ENCODE peak calls at places on chromosome 1, in ten cellular contexts. One of them, this sample, is unnamed.

GRCh38 chr1:78758493-78758892 is 108.9 kb downstream of the IFI44 start:
- DNase-seq in H1: no peak
- DNase-seq in prostate gland: no peak
- DNase-seq in body of pancreas: no peak
- DNase-seq in HCT116: no peak
- DNase-seq in esophagus squamous epithelium: no peak
- DNase-seq in tibial nerve: no peak
- DNase-seq in GM12878: no peak
- DNase-seq in Peyer's patch: no peak
- DNase-seq in IMR-90: peak; percentile 17
- DNase-seq in this sample: no peak

GRCh38 chr1:227388214-227388613 is 69.9 kb upstream of the CDC42BPA start:
- DNase-seq in H1: no peak
- DNase-seq in prostate gland: no peak
- DNase-seq in body of pancreas: no peak
- DNase-seq in HCT116: no peak
- DNase-seq in esophagus squamous epithelium: no peak
- DNase-seq in tibial nerve: no peak
- DNase-seq in GM12878: no peak
- DNase-seq in Peyer's patch: no peak
- DNase-seq in IMR-90: no peak
- DNase-seq in this sample: no peak

GRCh38 chr1:3902546-3902945 is 2.5 kb upstream of the C1orf174 start:
- DNase-seq in H1: no peak
- DNase-seq in prostate gland: no peak
- DNase-seq in body of pancreas: no peak
- DNase-seq in HCT116: no peak
- DNase-seq in esophagus squamous epithelium: no peak
- DNase-seq in tibial nerve: no peak
- DNase-seq in GM12878: no peak
- DNase-seq in Peyer's patch: no peak
- DNase-seq in IMR-90: no peak
- DNase-seq in this sample: no peak

GRCh38 chr1:185668013-185668412 is 66.2 kb upstream of the HMCN1 start:
- DNase-seq in H1: no peak
- DNase-seq in prostate gland: no peak
- DNase-seq in body of pancreas: no peak
- DNase-seq in HCT116: no peak
- DNase-seq in esophagus squamous epithelium: no peak
- DNase-seq in tibial nerve: no peak
- DNase-seq in GM12878: no peak
- DNase-seq in Peyer's patch: no peak
- DNase-seq in IMR-90: no peak
- DNase-seq in this sample: no peak

GRCh38 chr1:17973694-17974093 is 133.9 kb upstream of the IGSF21 start:
- DNase-seq in H1: no peak
- DNase-seq in prostate gland: no peak
- DNase-seq in body of pancreas: no peak
- DNase-seq in HCT116: no peak
- DNase-seq in esophagus squamous epithelium: no peak
- DNase-seq in tibial nerve: no peak
- DNase-seq in GM12878: no peak
- DNase-seq in Peyer's patch: no peak
- DNase-seq in IMR-90: no peak
- DNase-seq in this sample: no peak

GRCh38 chr1:16236091-16236494 is 890 bp downstream of the CPLANE2 start:
- DNase-seq in H1: no peak
- DNase-seq in prostate gland: peak; percentile 58
- DNase-seq in body of pancreas: peak; percentile 68
- DNase-seq in HCT116: peak; percentile 54
- DNase-seq in esophagus squamous epithelium: no peak
- DNase-seq in tibial nerve: no peak
- DNase-seq in GM12878: peak; percentile 38
- DNase-seq in Peyer's patch: peak; percentile 62
- DNase-seq in IMR-90: peak; percentile 18
- DNase-seq in this sample: peak; percentile 84

GRCh38 chr1:241789061-241789460 is 58.9 kb upstream of the EXO1 start:
- DNase-seq in H1: no peak
- DNase-seq in prostate gland: no peak
- DNase-seq in body of pancreas: no peak
- DNase-seq in HCT116: no peak
- DNase-seq in esophagus squamous epithelium: no peak
- DNase-seq in tibial nerve: no peak
- DNase-seq in GM12878: no peak
- DNase-seq in Peyer's patch: no peak
- DNase-seq in IMR-90: no peak
- DNase-seq in this sample: no peak

GRCh38 chr1:43704838-43705237 is 2.5 kb upstream of the ST3GAL3 start:
- DNase-seq in H1: no peak
- DNase-seq in prostate gland: peak; percentile 51
- DNase-seq in body of pancreas: no peak
- DNase-seq in HCT116: no peak
- DNase-seq in esophagus squamous epithelium: no peak
- DNase-seq in tibial nerve: no peak
- DNase-seq in GM12878: no peak
- DNase-seq in Peyer's patch: no peak
- DNase-seq in IMR-90: no peak
- DNase-seq in this sample: no peak

GRCh38 chr1:36175137-36176095 is 19.5 kb downstream of the MAP7D1 start:
- DNase-seq in H1: no peak
- DNase-seq in prostate gland: no peak
- DNase-seq in body of pancreas: peak; percentile 78
- DNase-seq in HCT116: no peak
- DNase-seq in esophagus squamous epithelium: no peak
- DNase-seq in tibial nerve: no peak
- DNase-seq in GM12878: no peak
- DNase-seq in Peyer's patch: no peak
- DNase-seq in IMR-90: peak; percentile 56
- DNase-seq in this sample: peak; percentile 65

GRCh38 chr1:82978461-82979324 is 1020.2 kb downstream of the TTLL7 start:
- DNase-seq in H1: peak; percentile 49
- DNase-seq in prostate gland: no peak
- DNase-seq in body of pancreas: no peak
- DNase-seq in HCT116: no peak
- DNase-seq in esophagus squamous epithelium: no peak
- DNase-seq in tibial nerve: no peak
- DNase-seq in GM12878: no peak
- DNase-seq in Peyer's patch: no peak
- DNase-seq in IMR-90: no peak
- DNase-seq in this sample: no peak

GRCh38 chr1:42740756-42741580 is 932 bp upstream of the CLDN19 start:
- DNase-seq in H1: no peak
- DNase-seq in prostate gland: no peak
- DNase-seq in body of pancreas: no peak
- DNase-seq in HCT116: no peak
- DNase-seq in esophagus squamous epithelium: no peak
- DNase-seq in tibial nerve: no peak
- DNase-seq in GM12878: no peak
- DNase-seq in Peyer's patch: no peak
- DNase-seq in IMR-90: no peak
- DNase-seq in this sample: no peak

GRCh38 chr1:47508900-47509488 is 71.2 kb downstream of the FOXD2 start:
- DNase-seq in H1: no peak
- DNase-seq in prostate gland: no peak
- DNase-seq in body of pancreas: no peak
- DNase-seq in HCT116: no peak
- DNase-seq in esophagus squamous epithelium: no peak
- DNase-seq in tibial nerve: no peak
- DNase-seq in GM12878: no peak
- DNase-seq in Peyer's patch: no peak
- DNase-seq in IMR-90: no peak
- DNase-seq in this sample: no peak

GRCh38 chr1:160209656-160210046 is 4.5 kb downstream of the PEA15 start:
- DNase-seq in H1: no peak
- DNase-seq in prostate gland: no peak
- DNase-seq in body of pancreas: peak; percentile 53
- DNase-seq in HCT116: no peak
- DNase-seq in esophagus squamous epithelium: no peak
- DNase-seq in tibial nerve: no peak
- DNase-seq in GM12878: no peak
- DNase-seq in Peyer's patch: no peak
- DNase-seq in IMR-90: no peak
- DNase-seq in this sample: peak; percentile 47

GRCh38 chr1:221101792-221102191 is 222.5 kb downstream of the HLX start:
- DNase-seq in H1: no peak
- DNase-seq in prostate gland: no peak
- DNase-seq in body of pancreas: no peak
- DNase-seq in HCT116: no peak
- DNase-seq in esophagus squamous epithelium: no peak
- DNase-seq in tibial nerve: no peak
- DNase-seq in GM12878: no peak
- DNase-seq in Peyer's patch: no peak
- DNase-seq in IMR-90: peak; percentile 76
- DNase-seq in this sample: no peak

GRCh38 chr1:109649380-109649987 is 6.4 kb upstream of the GSTM4 start:
- DNase-seq in H1: no peak
- DNase-seq in prostate gland: no peak
- DNase-seq in body of pancreas: no peak
- DNase-seq in HCT116: peak; percentile 18
- DNase-seq in esophagus squamous epithelium: no peak
- DNase-seq in tibial nerve: no peak
- DNase-seq in GM12878: no peak
- DNase-seq in Peyer's patch: no peak
- DNase-seq in IMR-90: peak; percentile 43
- DNase-seq in this sample: no peak
- H3K4me3 ChIP-seq in H1: no peak overlapping the region
- H3K4me3 ChIP-seq in prostate gland: no peak overlapping the region
- H3K4me3 ChIP-seq in body of pancreas: no peak overlapping the region
- H3K4me3 ChIP-seq in HCT116: peak overlapping the region; percentile 42
- H3K4me3 ChIP-seq in esophagus squamous epithelium: peak overlapping the region; percentile 43
- H3K4me3 ChIP-seq in tibial nerve: peak overlapping the region; percentile 39
- H3K4me3 ChIP-seq in GM12878: no peak overlapping the region
- H3K4me3 ChIP-seq in Peyer's patch: no peak overlapping the region
- H3K4me3 ChIP-seq in IMR-90: peak overlapping the region; percentile 36
- H3K4me3 ChIP-seq in this sample: no peak overlapping the region

GRCh38 chr1:31763671-31764306 is 351 bp downstream of the ADGRB2 start:
- DNase-seq in H1: no peak
- DNase-seq in prostate gland: no peak
- DNase-seq in body of pancreas: no peak
- DNase-seq in HCT116: no peak
- DNase-seq in esophagus squamous epithelium: no peak
- DNase-seq in tibial nerve: no peak
- DNase-seq in GM12878: no peak
- DNase-seq in Peyer's patch: no peak
- DNase-seq in IMR-90: no peak
- DNase-seq in this sample: peak; percentile 16
- TF ChIP-seq POLR2A in H1: no peak
- TF ChIP-seq POLR2A in prostate gland: no peak
- TF ChIP-seq POLR2A in body of pancreas: no peak
- TF ChIP-seq POLR2A in HCT116: no peak
- TF ChIP-seq POLR2A in esophagus squamous epithelium: no peak
- TF ChIP-seq POLR2A in tibial nerve: no peak
- TF ChIP-seq POLR2A in GM12878: no peak
- TF ChIP-seq POLR2A in Peyer's patch: no peak
- TF ChIP-seq POLR2A in IMR-90: no peak
- TF ChIP-seq POLR2A in this sample: no peak

GRCh38 chr1:177185209-177185608 is 14.5 kb downstream of the BRINP2 start:
- DNase-seq in H1: no peak
- DNase-seq in prostate gland: no peak
- DNase-seq in body of pancreas: peak; percentile 8
- DNase-seq in HCT116: peak; percentile 1
- DNase-seq in esophagus squamous epithelium: no peak
- DNase-seq in tibial nerve: no peak
- DNase-seq in GM12878: no peak
- DNase-seq in Peyer's patch: no peak
- DNase-seq in IMR-90: peak; percentile 17
- DNase-seq in this sample: no peak

GRCh38 chr1:177183801-177184200 is 13.0 kb downstream of the BRINP2 start:
- DNase-seq in H1: no peak
- DNase-seq in prostate gland: no peak
- DNase-seq in body of pancreas: no peak
- DNase-seq in HCT116: no peak
- DNase-seq in esophagus squamous epithelium: no peak
- DNase-seq in tibial nerve: no peak
- DNase-seq in GM12878: no peak
- DNase-seq in Peyer's patch: no peak
- DNase-seq in IMR-90: no peak
- DNase-seq in this sample: no peak

GRCh38 chr1:177181280-177181630 is 10.5 kb downstream of the BRINP2 start:
- DNase-seq in H1: no peak
- DNase-seq in prostate gland: no peak
- DNase-seq in body of pancreas: no peak
- DNase-seq in HCT116: no peak
- DNase-seq in esophagus squamous epithelium: no peak
- DNase-seq in tibial nerve: no peak
- DNase-seq in GM12878: no peak
- DNase-seq in Peyer's patch: no peak
- DNase-seq in IMR-90: no peak
- DNase-seq in this sample: no peak

GRCh38 chr1:177181631-177182291 is 11.0 kb downstream of the BRINP2 start:
- DNase-seq in H1: peak; percentile 56
- DNase-seq in prostate gland: peak; percentile 6
- DNase-seq in body of pancreas: peak; percentile 67
- DNase-seq in HCT116: peak; percentile 33
- DNase-seq in esophagus squamous epithelium: no peak
- DNase-seq in tibial nerve: peak; percentile 47
- DNase-seq in GM12878: no peak
- DNase-seq in Peyer's patch: no peak
- DNase-seq in IMR-90: peak; percentile 29
- DNase-seq in this sample: peak; percentile 56
- H3K4me3 ChIP-seq in H1: peak overlapping the region; percentile 54
- H3K4me3 ChIP-seq in prostate gland: no peak overlapping the region
- H3K4me3 ChIP-seq in body of pancreas: no peak overlapping the region
- H3K4me3 ChIP-seq in HCT116: peak overlapping the region; percentile 16
- H3K4me3 ChIP-seq in esophagus squamous epithelium: peak overlapping the region; percentile 50
- H3K4me3 ChIP-seq in tibial nerve: peak overlapping the region; percentile 22
- H3K4me3 ChIP-seq in GM12878: no peak overlapping the region
- H3K4me3 ChIP-seq in Peyer's patch: no peak overlapping the region
- H3K4me3 ChIP-seq in IMR-90: peak overlapping the region; percentile 9
- H3K4me3 ChIP-seq in this sample: no peak overlapping the region

DNA sequence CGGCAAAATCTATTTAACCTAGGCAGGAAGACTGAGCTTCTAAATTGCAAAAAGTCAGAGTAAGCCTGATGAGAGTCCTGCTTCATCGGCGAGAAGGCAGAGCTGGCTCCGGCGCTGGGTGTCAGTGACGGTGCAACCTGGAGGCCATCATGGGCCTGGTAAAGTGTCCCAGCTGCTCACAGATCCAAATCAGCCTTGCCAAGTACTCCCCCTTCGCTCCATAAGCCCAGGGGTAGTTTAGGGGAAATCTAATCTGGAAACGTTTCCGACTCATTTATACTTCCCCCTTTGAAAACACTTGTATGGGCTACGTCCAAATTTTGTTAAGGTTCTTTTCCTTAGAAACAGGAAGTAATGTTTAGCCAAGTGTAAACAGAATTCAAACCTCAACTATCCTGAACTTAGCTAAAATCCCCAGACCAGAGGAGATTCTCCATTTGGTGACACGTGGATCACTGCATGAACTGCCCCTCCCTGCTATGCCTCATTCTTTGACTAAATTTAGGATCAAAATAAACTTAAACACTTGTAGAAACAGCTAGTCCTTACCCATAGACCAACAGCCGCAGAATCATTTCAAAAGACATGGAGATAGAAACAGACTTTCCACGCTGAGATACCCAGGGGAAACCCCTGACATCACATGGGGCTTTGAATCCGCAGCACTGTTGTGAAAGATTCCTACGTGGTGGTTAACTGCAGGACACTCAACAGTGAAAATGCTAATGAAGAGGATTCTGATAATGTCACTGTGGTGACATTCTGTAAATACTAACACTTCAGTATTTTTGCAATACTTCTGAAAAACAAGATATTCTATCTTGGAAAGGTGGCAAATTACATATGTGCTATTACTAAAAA is 172.7 kb downstream of the TGFBR3 start:
- DNase-seq in H1: no peak
- DNase-seq in prostate gland: no peak
- DNase-seq in body of pancreas: no peak
- DNase-seq in HCT116: no peak
- DNase-seq in esophagus squamous epithelium: no peak
- DNase-seq in tibial nerve: peak; percentile 79
- DNase-seq in GM12878: peak; percentile 55
- DNase-seq in Peyer's patch: no peak
- DNase-seq in IMR-90: peak; percentile 78
- DNase-seq in this sample: no peak
- TF ChIP-seq POLR2A in H1: no peak
- TF ChIP-seq POLR2A in prostate gland: no peak
- TF ChIP-seq POLR2A in body of pancreas: no peak
- TF ChIP-seq POLR2A in HCT116: no peak
- TF ChIP-seq POLR2A in esophagus squamous epithelium: no peak
- TF ChIP-seq POLR2A in tibial nerve: no peak
- TF ChIP-seq POLR2A in GM12878: peak; percentile 60
- TF ChIP-seq POLR2A in Peyer's patch: no peak
- TF ChIP-seq POLR2A in IMR-90: no peak
- TF ChIP-seq POLR2A in this sample: no peak